ENCODE peak calls at places on chromosomes 12 and 14, in seven cellular contexts. G is HCT116, D is fibroblast of pulmonary artery, T is mucosa of descending colon, K is transverse colon, Q is AG09309, Y is ovary. I is an unnamed sample.

GRCh38 chr12:107405436-107405835 is 280.2 kb upstream of the PWP1 start:
- DNase-seq in G (no peak), D (no peak), T (no peak), K (no peak), Q (no peak), Y (no peak), I (no peak)

GRCh38 chr12:57813111-57813970 is 5.2 kb downstream of the AVIL start:
- DNase-seq in G (no peak), D (no peak), T (no peak), K (no peak), Q (no peak), Y (no peak), I (no peak)

GRCh38 chr14:26841920-26842741 is 244.3 kb upstream of the NOVA1 start:
- DNase-seq in G (no peak), D (peak), T (no peak), K (peak), Q (peak), Y (peak), I (no peak)

GRCh38 chr12:124754949-124755800 is 108.5 kb downstream of the SCARB1 start:
- DNase-seq in G (no peak), D (peak), T (peak), K (peak), Q (peak), Y (peak), I (no peak)

GRCh38 chr12:53097207-53097563 is 282 bp upstream of the IGFBP6 start:
- DNase-seq in G (no peak), D (peak), T (no peak), K (no peak), Q (no peak), Y (peak), I (no peak)

GRCh38 chr12:120266180-120266535 is 628 bp upstream of the PXN start:
- DNase-seq in G (no peak), D (no peak), T (no peak), K (no peak), Q (no peak), Y (no peak), I (no peak)

GRCh38 chr12:64678835-64679234 is 68.5 kb downstream of the RASSF3 start:
- DNase-seq in G (no peak), D (no peak), T (no peak), K (no peak), Q (no peak), Y (no peak), I (no peak)

GRCh38 chr12:119692410-119692809 is 24.5 kb downstream of the PRKAB1 start:
- DNase-seq in G (no peak), D (peak), T (no peak), K (no peak), Q (no peak), Y (no peak), I (no peak)

GRCh38 chr12:122206976-122207375 is 3.5 kb downstream of the B3GNT4 start:
- DNase-seq in G (no peak), D (no peak), T (no peak), K (no peak), Q (no peak), Y (no peak), I (no peak)

GRCh38 chr12:71533703-71534102 is 94.1 kb downstream of the LGR5 start:
- DNase-seq in G (no peak), D (no peak), T (no peak), K (no peak), Q (no peak), Y (no peak), I (no peak)

GRCh38 chr14:68210729-68211299 is 391.2 kb downstream of the RAD51B start:
- DNase-seq in G (no peak), D (peak), T (no peak), K (no peak), Q (peak), Y (no peak), I (no peak)

GRCh38 chr14:100868621-100869370 is 34.7 kb downstream of the RTL1 start:
- DNase-seq in G (no peak), D (no peak), T (peak), K (no peak), Q (no peak), Y (peak), I (no peak)

GRCh38 chr12:92248977-92249376 is 103.3 kb upstream of the BTG1 start:
- DNase-seq in G (no peak), D (no peak), T (no peak), K (no peak), Q (no peak), Y (no peak), I (no peak)

DNA sequence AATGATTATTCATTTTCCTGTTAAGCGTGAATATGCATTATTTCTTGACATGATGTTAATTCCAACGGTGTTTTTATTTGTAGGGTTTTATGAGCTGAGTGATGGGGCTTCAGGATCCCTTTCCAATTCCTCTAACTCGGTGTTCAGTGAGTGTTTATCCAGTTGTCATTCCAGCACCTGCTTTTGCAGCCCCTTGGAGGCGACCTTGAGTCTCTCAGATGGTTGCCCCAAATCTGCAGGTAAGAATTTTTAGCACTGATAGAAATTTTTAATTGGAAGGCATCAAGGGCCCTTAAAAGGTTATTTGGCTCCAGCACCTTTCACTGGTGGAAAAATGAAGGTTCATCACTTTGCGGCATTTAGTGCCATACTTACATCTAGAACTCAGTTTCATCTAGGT is 3.7 kb downstream of the DACT1 start:
- DNase-seq in G (no peak), D (no peak), T (no peak), K (no peak), Q (no peak), Y (no peak), I (no peak)
- TF ChIP-seq CTCF in G (peak), D (peak), T (no peak), K (no peak), Q (peak), Y (no peak), I (peak)

DNA sequence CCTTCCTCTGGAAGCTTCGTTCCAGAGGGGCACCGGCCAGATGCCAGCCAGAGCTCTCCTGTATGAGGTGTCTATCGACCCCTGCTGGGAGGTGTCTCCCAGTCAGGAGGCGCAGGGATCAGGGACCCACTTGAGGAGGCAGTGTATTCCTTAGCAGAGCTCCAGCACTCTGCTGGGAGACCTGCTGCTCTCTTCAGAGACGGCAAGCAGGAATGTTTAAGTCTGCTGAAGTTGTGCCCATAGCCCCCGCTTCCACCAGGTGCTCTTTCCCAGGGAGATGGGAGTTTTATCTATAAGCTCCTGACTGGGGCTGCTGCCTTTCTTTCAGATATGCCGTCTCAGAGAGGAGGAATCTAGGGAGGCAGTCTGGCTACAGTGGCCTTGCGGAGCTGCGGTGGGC is 22.2 kb upstream of the NAV3 start:
- DNase-seq in G (no peak), D (no peak), T (no peak), K (no peak), Q (no peak), Y (no peak), I (no peak)
- TF ChIP-seq CTCF in G (no peak), D (no peak), T (no peak), K (no peak), Q (no peak), Y (no peak), I (no peak)

GRCh38 chr14:63209160-63209559 is 4.9 kb downstream of the RHOJ start:
- DNase-seq in G (no peak), D (no peak), T (no peak), K (no peak), Q (no peak), Y (no peak), I (no peak)

GRCh38 chr14:63212776-63213500 is 8.7 kb downstream of the RHOJ start:
- DNase-seq in G (no peak), D (no peak), T (no peak), K (no peak), Q (no peak), Y (no peak), I (no peak)

GRCh38 chr14:63214417-63215196 is 10.4 kb downstream of the RHOJ start:
- DNase-seq in G (no peak), D (peak), T (no peak), K (no peak), Q (no peak), Y (no peak), I (no peak)

GRCh38 chr14:63210812-63211211 is 6.6 kb downstream of the RHOJ start:
- DNase-seq in G (no peak), D (no peak), T (no peak), K (no peak), Q (no peak), Y (no peak), I (no peak)

DNA sequence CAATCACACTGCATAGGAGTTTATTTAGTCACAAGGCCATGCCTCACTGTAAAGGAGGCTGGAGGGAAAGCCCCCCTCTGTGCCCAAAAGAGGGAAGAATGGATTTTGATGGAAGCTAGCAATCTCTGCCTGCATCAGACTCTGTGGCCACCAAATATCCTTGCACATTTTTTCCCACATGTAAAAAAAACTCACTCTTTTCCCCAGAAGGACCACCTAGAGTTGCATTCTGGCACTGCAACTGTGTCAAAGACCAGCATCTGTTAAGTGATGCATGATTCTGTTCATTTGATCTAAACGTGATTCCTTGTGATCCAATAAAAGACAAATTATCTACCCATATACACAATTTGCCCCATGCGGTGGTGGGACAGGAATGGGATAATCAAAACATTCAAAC is 8.0 kb downstream of the RHOJ start:
- DNase-seq in G (no peak), D (no peak), T (no peak), K (no peak), Q (no peak), Y (no peak), I (no peak)
- TF ChIP-seq CTCF in G (no peak), D (peak), T (no peak), K (no peak), Q (no peak), Y (no peak), I (peak)

DNA sequence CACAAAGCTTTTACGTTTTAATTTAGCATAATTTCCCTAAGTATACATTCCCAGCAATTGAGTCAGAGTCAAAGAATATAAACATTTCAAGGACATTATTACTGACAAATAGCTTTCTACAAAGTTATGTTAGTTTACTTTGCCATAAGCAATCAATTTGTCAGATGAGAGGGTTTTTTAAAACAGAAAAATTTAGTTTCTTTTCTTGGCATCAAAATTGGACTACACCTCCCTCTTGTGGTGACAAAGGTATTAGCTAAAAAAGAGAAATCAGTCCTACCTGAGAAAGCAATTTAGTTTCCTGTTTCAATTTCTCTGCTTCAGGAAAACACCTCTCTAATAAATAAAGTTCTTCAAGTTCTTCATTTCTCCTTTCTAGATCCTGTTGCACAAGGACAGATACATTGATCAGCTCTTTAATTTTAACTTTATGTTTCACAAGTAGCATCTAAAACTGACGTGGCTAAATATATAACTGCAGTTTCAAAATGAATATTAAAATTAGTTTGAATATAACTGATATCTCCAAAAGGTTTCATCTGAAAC is 39.9 kb downstream of the DNAI7 start:
- DNase-seq in G (peak), D (peak), T (no peak), K (no peak), Q (no peak), Y (no peak), I (no peak)
- TF ChIP-seq CTCF in G (peak), D (peak), T (peak), K (no peak), Q (peak), Y (peak), I (peak)

GRCh38 chr14:23566782-23567185 is 807 bp downstream of the AP1G2 start:
- DNase-seq in G (no peak), D (peak), T (no peak), K (no peak), Q (no peak), Y (no peak), I (no peak)

GRCh38 chr14:23569443-23570151 is 2.0 kb upstream of the AP1G2 start:
- DNase-seq in G (peak), D (no peak), T (no peak), K (no peak), Q (no peak), Y (peak), I (no peak)

GRCh38 chr14:23567186-23568020 is at the start of gene AP1G2:
- DNase-seq in G (peak), D (peak), T (peak), K (peak), Q (no peak), Y (peak), I (no peak)

GRCh38 chr14:23568021-23568599 is 519 bp upstream of the AP1G2 start:
- DNase-seq in G (no peak), D (no peak), T (no peak), K (no peak), Q (no peak), Y (no peak), I (no peak)

DNA sequence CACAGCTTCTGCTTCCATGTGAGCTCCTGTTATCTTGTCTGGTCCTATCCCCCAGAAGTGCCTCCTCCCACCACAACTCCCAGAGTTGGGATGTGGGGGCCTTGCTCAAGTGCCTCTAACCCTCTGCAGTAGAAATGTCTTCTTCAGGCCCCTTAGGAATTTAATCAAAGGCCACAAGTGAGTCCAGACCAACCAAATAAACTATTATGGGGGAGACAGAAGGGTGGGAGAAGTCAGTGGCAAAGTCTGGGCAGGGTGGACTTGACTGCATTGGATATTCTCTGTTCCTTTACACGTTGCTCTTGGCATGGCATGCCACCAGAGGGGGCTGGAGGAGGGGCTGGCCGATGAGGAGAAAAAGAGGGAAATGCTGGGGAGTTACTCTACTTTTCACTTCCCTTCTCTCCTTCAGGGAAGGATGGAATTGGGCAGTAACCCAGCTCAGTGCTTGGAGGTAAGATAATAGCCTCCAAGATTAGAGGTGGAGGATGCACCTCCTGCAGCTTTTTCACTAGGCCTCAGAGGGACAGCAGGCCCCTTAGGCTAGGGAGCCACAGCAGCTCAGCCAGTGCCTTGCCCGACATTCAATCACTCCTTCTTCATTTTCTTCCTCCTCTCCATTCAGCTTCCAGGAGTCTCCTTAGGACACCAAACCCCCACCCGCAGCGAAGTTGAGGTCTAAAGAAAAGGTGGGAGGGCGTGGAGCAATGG is 1.2 kb upstream of the AP1G2 start:
- DNase-seq in G (no peak), D (no peak), T (no peak), K (no peak), Q (no peak), Y (peak), I (no peak)
- TF ChIP-seq CTCF in G (peak), D (peak), T (no peak), K (no peak), Q (peak), Y (no peak), I (peak)

GRCh38 chr12:116406529-116406928 is 129.0 kb upstream of the MED13L start:
- DNase-seq in G (peak), D (peak), T (peak), K (peak), Q (peak), Y (peak), I (no peak)
- TF ChIP-seq CTCF in G (peak), D (no peak), T (no peak), K (no peak), Q (peak), Y (no peak), I (no peak)

GRCh38 chr14:78946949-78947348 is 776.8 kb downstream of the NRXN3 start:
- DNase-seq in G (no peak), D (no peak), T (no peak), K (no peak), Q (no peak), Y (no peak), I (no peak)

GRCh38 chr14:78947681-78948080 is 777.5 kb downstream of the NRXN3 start:
- DNase-seq in G (no peak), D (no peak), T (no peak), K (no peak), Q (no peak), Y (no peak), I (no peak)

DNA sequence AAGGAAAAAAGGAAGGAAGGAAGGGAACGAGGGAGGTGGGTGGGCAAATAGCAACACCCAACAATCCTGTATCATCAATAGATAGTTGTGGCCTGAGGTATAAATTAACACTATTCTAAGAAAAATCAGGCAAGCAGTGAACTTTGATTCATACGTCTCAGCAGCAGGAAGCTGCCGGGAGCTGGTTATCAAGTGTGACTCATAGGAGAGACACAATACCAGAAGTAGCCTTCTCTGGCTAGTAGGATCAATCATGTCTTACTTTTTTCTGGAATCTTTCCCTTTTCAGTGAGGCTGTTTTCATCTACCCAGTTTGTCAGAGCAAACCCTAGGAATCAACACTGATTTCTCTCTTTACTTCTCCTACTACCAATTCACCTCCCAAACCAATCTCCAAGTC is 780.5 kb downstream of the NRXN3 start:
- DNase-seq in G (no peak), D (peak), T (no peak), K (no peak), Q (no peak), Y (no peak), I (no peak)
- TF ChIP-seq CTCF in G (no peak), D (no peak), T (no peak), K (no peak), Q (no peak), Y (no peak), I (no peak)

GRCh38 chr14:81103443-81103842 is 117.3 kb downstream of the GTF2A1 start:
- DNase-seq in G (no peak), D (no peak), T (no peak), K (no peak), Q (no peak), Y (no peak), I (no peak)
- TF ChIP-seq CTCF in G (no peak), D (no peak), T (no peak), K (no peak), Q (no peak), Y (no peak), I (no peak)

DNA sequence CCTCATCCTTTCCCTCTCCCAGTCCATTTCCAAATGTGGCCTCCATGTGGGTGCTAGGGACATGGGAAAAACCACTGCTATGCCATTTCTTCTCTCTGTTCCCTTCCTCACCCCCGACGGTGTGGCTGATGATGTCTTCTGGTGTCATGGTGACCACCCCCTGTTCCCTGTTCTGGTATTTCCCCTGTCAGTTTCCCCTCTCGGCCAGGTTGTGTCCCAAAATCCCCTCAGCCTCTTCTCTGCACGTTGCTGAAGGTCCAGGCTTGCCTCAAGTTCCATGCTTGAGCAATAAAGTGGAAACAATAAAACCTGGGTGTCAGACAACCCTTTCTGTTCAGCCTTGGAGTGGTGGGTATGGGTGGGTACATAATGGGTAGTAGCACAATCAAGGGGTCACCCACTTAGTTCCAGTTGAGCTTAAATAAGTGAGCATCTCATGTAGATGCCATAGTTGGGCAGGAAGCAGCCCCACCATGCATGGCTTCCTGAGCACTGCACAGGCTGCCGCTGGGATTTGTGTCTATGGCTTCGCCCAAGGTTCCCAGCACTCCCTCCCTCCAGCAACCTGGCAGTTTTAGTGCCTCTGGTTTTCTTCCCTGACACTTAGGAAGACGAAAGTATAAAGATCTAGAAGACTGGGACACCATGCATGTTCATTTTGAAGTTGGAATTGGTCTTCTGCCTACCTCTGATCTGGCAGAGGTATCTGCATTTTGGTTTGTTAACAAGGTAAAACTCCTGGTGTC is 8.7 kb upstream of the ITFG2 start:
- DNase-seq in G (no peak), D (no peak), T (no peak), K (no peak), Q (no peak), Y (no peak), I (no peak)
- TF ChIP-seq CTCF in G (no peak), D (no peak), T (no peak), K (no peak), Q (no peak), Y (no peak), I (no peak)